ENCODE peak calls at places on chromosome 3, in four cellular contexts. A, J, O and U are unnamed samples.

GRCh38 chr3:15557511-15557946 is 36.0 kb upstream of the COLQ start:
- DNase-seq in J (peak), O (peak), A (peak), U (no peak)

GRCh38 chr3:8824238-8824637 is 54.8 kb upstream of the OXTR start:
- DNase-seq in O (peak), A (no peak), J (no peak), U (no peak)

GRCh38 chr3:157390713-157391515 is 45.7 kb upstream of the PTX3 start:
- DNase-seq in O (no peak), A (no peak), J (peak), U (no peak)

GRCh38 chr3:15860014-15860934 is 62.5 kb upstream of the ANKRD28 start:
- DNase-seq in A (peak), J (peak), O (peak), U (peak)

GRCh38 chr3:373193-373784 is 176.7 kb downstream of the CHL1 start:
- DNase-seq in A (no peak), O (no peak), J (no peak), U (no peak)

GRCh38 chr3:127831723-127832172 is 9.4 kb upstream of the MGLL start:
- DNase-seq in A (no peak), O (peak), J (peak), U (peak)

GRCh38 chr3:64686446-64686908 is 1.3 kb downstream of the ADAMTS9 start:
- DNase-seq in J (peak), A (no peak), O (no peak), U (peak)

GRCh38 chr3:78906245-78906644 is 861.6 kb downstream of the ROBO1 start:
- DNase-seq in O (no peak), A (no peak), J (no peak), U (no peak)

GRCh38 chr3:51100543-51100851 is 284.6 kb upstream of the MANF start:
- DNase-seq in J (no peak), O (no peak), A (no peak), U (no peak)

DNA sequence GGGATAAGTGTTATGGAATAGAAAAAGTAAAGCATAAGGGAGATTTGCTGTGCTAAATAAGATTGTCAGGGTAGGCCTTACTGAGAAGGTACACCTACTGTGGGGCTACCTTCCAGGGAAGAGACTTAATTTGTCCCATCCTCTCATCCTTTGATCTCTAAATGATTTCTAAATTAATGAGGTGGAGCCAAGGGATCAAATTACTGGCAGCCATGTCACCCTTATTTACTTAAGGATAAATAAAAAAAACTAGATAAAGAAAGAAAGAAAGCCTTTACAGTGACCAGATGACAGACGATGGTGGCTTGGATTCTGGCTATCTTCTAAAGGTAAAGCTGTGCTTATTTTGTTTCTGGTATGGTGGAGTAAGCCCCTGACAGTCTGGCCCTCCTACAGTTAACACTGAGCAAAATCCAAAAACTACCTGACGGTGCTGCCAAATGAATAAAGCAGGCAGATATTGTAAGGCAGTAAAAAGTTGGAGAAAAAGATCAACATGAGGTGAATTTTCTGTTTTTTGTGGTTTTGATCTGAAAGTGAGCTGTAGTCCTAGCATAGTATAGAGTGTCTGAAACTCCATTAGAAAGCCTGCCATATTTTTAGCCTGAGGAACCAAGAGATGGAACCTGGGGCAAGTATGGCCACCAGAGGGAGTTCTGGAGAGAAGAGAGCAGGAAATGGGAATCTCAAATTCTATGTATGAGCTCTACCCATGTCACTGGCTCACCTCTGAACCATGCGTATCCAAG is 285.1 kb upstream of the MANF start:
- DNase-seq in J (peak), O (peak), A (no peak), U (no peak)
- TF ChIP-seq CTCF in J (peak), O (peak), A (peak), U (peak)

DNA sequence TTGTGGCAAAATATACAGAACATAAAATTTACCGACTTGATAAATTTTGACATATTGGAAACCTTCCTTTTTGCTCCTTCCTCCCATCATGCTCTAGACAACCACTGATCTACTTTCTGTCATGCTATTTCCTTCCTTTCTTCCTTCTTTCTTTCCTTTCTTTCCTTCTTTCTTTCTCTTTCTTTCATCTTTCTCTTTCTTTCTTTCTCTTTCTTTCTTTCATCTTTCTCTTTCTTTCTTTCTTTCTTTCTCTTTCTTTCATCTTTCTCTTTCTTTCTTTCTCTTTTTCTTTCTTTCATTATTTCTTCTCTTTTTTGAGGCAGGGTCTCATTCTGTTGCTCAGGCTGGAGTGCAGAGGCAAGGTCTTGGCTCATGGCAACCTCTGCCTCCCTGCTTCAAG is 8.9 kb upstream of the TMEM45A start:
- DNase-seq in O (no peak), J (no peak), A (no peak), U (no peak)
- TF ChIP-seq CTCF in O (no peak), J (no peak), A (no peak), U (no peak)

GRCh38 chr3:195582947-195583346 is 793 bp downstream of the APOD start:
- DNase-seq in J (no peak), O (no peak), A (no peak), U (no peak)
- TF ChIP-seq CTCF in J (no peak), O (no peak), A (no peak), U (peak)

DNA sequence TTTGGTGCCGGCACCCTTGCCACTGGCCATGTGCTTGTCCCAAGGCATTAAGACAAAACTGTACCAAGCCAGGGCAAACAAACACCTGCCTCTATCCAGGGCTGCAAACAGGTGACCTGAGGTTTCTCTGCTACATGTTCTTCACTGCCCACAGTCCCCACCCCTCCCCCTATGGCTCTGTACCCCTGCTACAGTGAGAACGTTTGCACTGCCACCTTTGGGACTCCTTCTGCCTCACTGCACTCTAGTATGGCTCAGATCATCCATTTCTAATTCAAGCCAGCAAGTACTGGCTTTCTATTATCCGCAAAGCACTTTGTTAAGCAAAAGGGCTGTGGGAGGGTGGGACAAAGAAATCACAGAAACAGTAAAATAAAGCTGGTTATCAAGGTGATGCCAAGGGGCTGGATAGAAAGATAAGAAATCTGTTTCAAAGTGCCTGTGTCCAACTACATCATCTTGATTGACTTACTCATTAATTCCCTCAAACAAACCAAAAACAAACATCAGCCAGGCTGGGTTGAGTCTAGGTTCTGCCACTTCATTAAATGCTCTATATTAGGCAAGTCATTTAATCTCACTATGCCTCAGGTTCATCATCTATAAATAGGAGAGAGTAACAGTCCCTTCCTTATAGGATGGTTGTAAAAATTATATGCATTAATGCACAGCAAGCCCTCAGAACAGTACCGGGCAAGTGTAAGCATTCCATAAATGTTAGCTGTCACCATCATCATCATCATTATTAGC is 95.3 kb downstream of the PDZRN3 start:
- DNase-seq in A (no peak), J (no peak), O (no peak), U (no peak)
- TF ChIP-seq CTCF in A (no peak), J (no peak), O (no peak), U (no peak)

GRCh38 chr3:28916713-28917499 is 364.0 kb upstream of the RBMS3 start:
- DNase-seq in O (peak), J (peak), A (no peak), U (no peak)

GRCh38 chr3:28912120-28912885 is 368.6 kb upstream of the RBMS3 start:
- DNase-seq in O (peak), A (no peak), J (peak), U (no peak)

GRCh38 chr3:28917895-28918294 is 363.0 kb upstream of the RBMS3 start:
- DNase-seq in O (no peak), J (no peak), A (no peak), U (no peak)

GRCh38 chr3:28915711-28916481 is 365.0 kb upstream of the RBMS3 start:
- DNase-seq in O (peak), J (peak), A (no peak), U (no peak)
- TF ChIP-seq CTCF in O (peak), J (no peak), A (no peak), U (peak)

GRCh38 chr3:54146383-54147239 is 24.3 kb downstream of the CACNA2D3 start:
- DNase-seq in J (no peak), O (no peak), A (peak), U (peak)
- TF ChIP-seq CTCF in J (peak), O (peak), A (peak), U (peak)

DNA sequence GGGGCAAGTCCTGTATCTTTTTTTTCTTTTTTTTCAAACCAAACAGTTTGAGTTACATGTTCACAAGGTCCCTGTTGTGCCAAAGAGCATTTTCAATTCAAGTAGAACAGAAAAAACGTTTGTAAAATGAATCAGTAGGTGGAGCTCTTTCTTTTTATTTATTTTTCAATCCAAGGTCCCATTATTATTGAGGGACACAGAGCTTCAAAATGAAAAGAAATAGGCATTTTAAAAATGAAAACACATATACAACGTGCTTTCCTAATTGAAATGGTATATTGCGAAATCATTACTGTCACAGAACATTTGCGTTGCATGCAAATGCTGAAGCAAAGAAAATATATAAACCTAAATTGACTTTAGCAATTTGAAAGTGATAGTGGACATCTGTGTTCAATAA is 711.0 kb downstream of the MECOM start:
- DNase-seq in O (peak), A (no peak), J (peak), U (no peak)
- TF ChIP-seq CTCF in O (peak), A (no peak), J (peak), U (no peak)